ENCODE peak calls at places on chromosomes 4 and X, in nine cellular contexts. O, Y, Q, J, T, R, S, N and B are unnamed samples.

GRCh38 chr4:105990933-105991332 is 95.7 kb downstream of the NPNT start:
- DNase-seq in R (no peak), N (no peak), T (no peak), Y (no peak), Q (peak; percentile 90), O (peak; percentile 65), J (peak; percentile 94), S (no peak), B (peak; percentile 77)

GRCh38 chrX:20412871-20413486 is 146.3 kb upstream of the RPS6KA3 start:
- DNase-seq in Q (no peak), O (no peak), T (no peak), N (no peak), R (peak; percentile 39), J (no peak), S (no peak), Y (no peak), B (no peak)

GRCh38 chr4:180828455-180829018 is 1414.7 kb upstream of the TENM3 start:
- DNase-seq in S (peak; percentile 25), Q (no peak), T (no peak), N (peak; percentile 73), J (peak; percentile 69), O (peak; percentile 49), R (no peak), Y (peak; percentile 80), B (peak; percentile 61)

GRCh38 chr4:102454278-102454677 is 46.9 kb upstream of the NFKB1 start:
- DNase-seq in J (no peak), T (no peak), N (no peak), Q (no peak), O (no peak), Y (no peak), R (no peak), S (no peak), B (no peak)

GRCh38 chr4:19492611-19493010 is 759.1 kb upstream of the SLIT2 start:
- DNase-seq in S (no peak), J (no peak), Q (no peak), R (no peak), T (no peak), O (no peak), Y (no peak), N (no peak), B (no peak)

GRCh38 chr4:146255874-146256273 is 41.5 kb downstream of the REELD1 start:
- DNase-seq in S (peak; percentile 3), R (no peak), O (peak; percentile 45), T (no peak), Y (no peak), J (peak; percentile 68), N (no peak), Q (no peak), B (peak; percentile 78)

GRCh38 chrX:122703762-122704161 is 480.3 kb upstream of the GRIA3 start:
- DNase-seq in O (peak; percentile 7), Q (no peak), Y (no peak), N (no peak), J (no peak), R (no peak), T (no peak), S (no peak), B (peak; percentile 33)

GRCh38 chr4:185933078-185933581 is 121.1 kb upstream of the SORBS2 start:
- DNase-seq in S (no peak), N (no peak), O (peak; percentile 79), J (peak; percentile 90), Q (no peak), Y (no peak), T (no peak), R (no peak), B (peak; percentile 71)

GRCh38 chr4:26048378-26048882 is 134.4 kb downstream of the SMIM20 start:
- DNase-seq in S (no peak), N (no peak), O (peak; percentile 94), T (no peak), J (peak; percentile 45), Y (no peak), Q (peak; percentile 83), R (no peak), B (peak; percentile 85)

GRCh38 chr4:88697113-88697512 is 516 bp downstream of the NAP1L5 start:
- DNase-seq in O (peak; percentile 38), Y (no peak), J (peak; percentile 23), T (no peak), N (no peak), Q (peak; percentile 71), S (no peak), R (no peak), B (peak; percentile 9)

GRCh38 chrX:67543818-67544217 is at the start of gene AR:
- DNase-seq in Q (peak; percentile 90), S (no peak), Y (no peak), R (no peak), J (peak; percentile 78), O (peak; percentile 39), T (no peak), N (peak; percentile 43), B (peak; percentile 64)

GRCh38 chr4:26073886-26074560 is 160.0 kb downstream of the SMIM20 start:
- DNase-seq in J (no peak), T (no peak), R (no peak), S (no peak), Q (no peak), O (no peak), N (no peak), Y (no peak), B (no peak)